ENCODE peak calls at places on chromosomes 16 and 17, in seven cellular contexts. S, A, G, Q, J, K and B are unnamed samples.

GRCh38 chr16:23052908-23053580 is 96.2 kb downstream of the USP31 start:
- DNase-seq in K (no peak), S (no peak), G (no peak), A (no peak), Q (no peak), J (no peak), B (no peak)

GRCh38 chr17:68378202-68379149 is 78.8 kb downstream of the WIPI1 start:
- DNase-seq in S (no peak), G (peak), J (no peak), A (peak), Q (peak), K (peak), B (peak)

GRCh38 chr17:2050871-2051387 is 4.0 kb upstream of the HIC1 start:
- DNase-seq in J (no peak), K (no peak), Q (no peak), G (peak), S (peak), A (no peak), B (no peak)

GRCh38 chr16:83305092-83305491 is 502.7 kb upstream of the HSBP1 start:
- DNase-seq in J (no peak), Q (no peak), A (no peak), G (no peak), K (no peak), S (no peak), B (no peak)

GRCh38 chr17:57663326-57664070 is 81.6 kb downstream of the CCDC182 start:
- DNase-seq in A (no peak), J (no peak), S (no peak), Q (no peak), K (peak), G (no peak), B (no peak)

GRCh38 chr16:69399361-69399760 is 13.6 kb upstream of the TERF2 start:
- DNase-seq in K (no peak), G (no peak), S (peak), Q (no peak), A (no peak), J (no peak), B (no peak)

GRCh38 chr17:45907720-45908395 is 13.5 kb downstream of the MAPT start:
- DNase-seq in Q (no peak), G (no peak), A (no peak), S (no peak), K (no peak), J (no peak), B (no peak)

GRCh38 chr16:89281189-89281577 is 63.7 kb downstream of the ZNF778 start:
- DNase-seq in Q (no peak), S (no peak), G (no peak), J (no peak), K (no peak), A (no peak), B (no peak)

GRCh38 chr17:4506180-4506814 is 7.6 kb downstream of the SPNS2 start:
- DNase-seq in A (no peak), K (no peak), G (no peak), Q (no peak), J (no peak), S (peak), B (no peak)

GRCh38 chr17:74305865-74306654 is 20.0 kb upstream of the KIF19 start:
- DNase-seq in G (no peak), K (no peak), Q (no peak), J (no peak), S (no peak), A (no peak), B (no peak)

GRCh38 chr17:55527520-55528118 is 16.4 kb upstream of the SMIM36 start:
- DNase-seq in G (peak), K (peak), J (no peak), Q (peak), A (peak), S (peak), B (peak)

GRCh38 chr17:12313786-12314185 is 293.1 kb downstream of the MAP2K4 start:
- DNase-seq in A (no peak), G (no peak), Q (no peak), K (no peak), S (no peak), J (no peak), B (no peak)

GRCh38 chr17:60039509-60040442 is 38.9 kb downstream of the HEATR6 start:
- DNase-seq in A (no peak), S (peak), Q (no peak), J (no peak), K (peak), G (no peak), B (no peak)

GRCh38 chr17:81556175-81556691 is 4.1 kb upstream of the FAAP100 start:
- DNase-seq in A (no peak), J (no peak), S (peak), Q (peak), K (no peak), G (no peak), B (no peak)
- TF ChIP-seq JUND in A (no peak), J (no peak), S (no peak), Q (no peak), K (peak), G (no peak), B (no peak)

DNA sequence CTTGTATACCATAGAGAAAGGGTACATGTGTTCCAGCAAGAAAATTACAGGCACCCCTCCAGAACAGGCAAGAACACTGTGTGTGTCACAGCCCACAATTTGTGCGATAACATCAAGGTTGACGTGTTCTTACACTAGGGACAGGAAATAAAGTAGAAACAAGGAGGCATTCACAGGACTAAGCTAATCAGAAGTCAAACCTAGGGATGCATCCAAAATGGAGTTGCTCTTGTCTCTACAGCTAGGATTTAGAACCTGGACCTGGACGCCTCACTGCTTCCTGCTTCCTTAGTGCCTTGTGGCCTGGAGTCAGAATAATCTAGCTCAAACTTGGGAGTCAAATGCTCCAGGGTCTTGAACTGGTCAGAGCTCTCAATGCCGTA is 41.3 kb downstream of the GINS3 start:
- DNase-seq in J (no peak), K (no peak), Q (no peak), G (no peak), A (no peak), S (no peak), B (no peak)
- TF ChIP-seq JUND in J (no peak), K (no peak), Q (no peak), G (no peak), A (no peak), S (no peak), B (no peak)

DNA sequence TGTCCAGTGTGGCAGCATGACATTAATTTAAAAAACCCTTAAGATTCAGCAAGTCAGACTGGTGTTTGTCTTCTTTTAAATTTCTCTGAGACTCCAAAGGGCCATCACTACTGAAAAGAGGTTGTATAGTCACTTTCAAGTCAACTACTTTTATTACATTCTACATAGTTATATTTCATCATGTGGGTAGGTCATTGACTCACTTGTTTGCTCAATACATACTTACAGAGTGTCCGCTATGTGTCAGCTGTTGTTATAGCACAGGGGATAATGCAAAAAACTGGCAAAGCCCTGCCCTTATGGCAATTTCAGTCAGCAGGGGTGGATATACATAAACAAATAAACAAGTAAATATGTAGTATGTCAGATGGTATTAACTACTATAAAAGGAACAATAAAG is 2.5 kb upstream of the MYH4 start:
- DNase-seq in K (no peak), Q (no peak), S (no peak), A (no peak), G (no peak), J (no peak), B (no peak)
- TF ChIP-seq JUND in K (no peak), Q (no peak), S (no peak), A (no peak), G (no peak), J (no peak), B (no peak)

GRCh38 chr16:92431-93339 is 14.7 kb downstream of the MPG start:
- DNase-seq in S (no peak), G (no peak), J (no peak), Q (no peak), A (no peak), K (no peak), B (no peak)
- TF ChIP-seq JUND in S (no peak), G (no peak), J (no peak), Q (no peak), A (no peak), K (no peak), B (no peak)

GRCh38 chr16:49342336-49343265 is 31.0 kb upstream of the C16orf78 start:
- DNase-seq in Q (no peak), J (no peak), K (no peak), A (no peak), G (no peak), S (no peak), B (no peak)

GRCh38 chr16:49345829-49346228 is 27.8 kb upstream of the C16orf78 start:
- DNase-seq in Q (no peak), S (peak), G (peak), A (no peak), J (no peak), K (no peak), B (no peak)

GRCh38 chr16:49346459-49346858 is 27.1 kb upstream of the C16orf78 start:
- DNase-seq in Q (no peak), S (no peak), A (no peak), G (no peak), J (no peak), K (no peak), B (no peak)

GRCh38 chr16:49343291-49343690 is 30.3 kb upstream of the C16orf78 start:
- DNase-seq in Q (no peak), G (no peak), K (no peak), A (no peak), J (no peak), S (no peak), B (no peak)

GRCh38 chr16:49344401-49344800 is 29.2 kb upstream of the C16orf78 start:
- DNase-seq in Q (no peak), J (no peak), A (no peak), S (no peak), K (no peak), G (no peak), B (no peak)
- TF ChIP-seq JUND in Q (no peak), J (no peak), A (no peak), S (no peak), K (no peak), G (no peak), B (no peak)

GRCh38 chr17:65166785-65167184 is 29.6 kb downstream of the RGS9 start:
- DNase-seq in S (no peak), J (no peak), A (no peak), K (no peak), G (no peak), Q (no peak), B (no peak)

GRCh38 chr17:65160507-65160906 is 23.3 kb downstream of the RGS9 start:
- DNase-seq in A (no peak), Q (no peak), K (no peak), G (no peak), S (no peak), J (no peak), B (no peak)

GRCh38 chr17:65158622-65159021 is 21.5 kb downstream of the RGS9 start:
- DNase-seq in Q (no peak), K (peak), S (no peak), J (no peak), A (no peak), G (no peak), B (no peak)

GRCh38 chr17:65167581-65167980 is 30.4 kb downstream of the RGS9 start:
- DNase-seq in Q (no peak), G (no peak), A (no peak), J (no peak), S (no peak), K (no peak), B (no peak)

DNA sequence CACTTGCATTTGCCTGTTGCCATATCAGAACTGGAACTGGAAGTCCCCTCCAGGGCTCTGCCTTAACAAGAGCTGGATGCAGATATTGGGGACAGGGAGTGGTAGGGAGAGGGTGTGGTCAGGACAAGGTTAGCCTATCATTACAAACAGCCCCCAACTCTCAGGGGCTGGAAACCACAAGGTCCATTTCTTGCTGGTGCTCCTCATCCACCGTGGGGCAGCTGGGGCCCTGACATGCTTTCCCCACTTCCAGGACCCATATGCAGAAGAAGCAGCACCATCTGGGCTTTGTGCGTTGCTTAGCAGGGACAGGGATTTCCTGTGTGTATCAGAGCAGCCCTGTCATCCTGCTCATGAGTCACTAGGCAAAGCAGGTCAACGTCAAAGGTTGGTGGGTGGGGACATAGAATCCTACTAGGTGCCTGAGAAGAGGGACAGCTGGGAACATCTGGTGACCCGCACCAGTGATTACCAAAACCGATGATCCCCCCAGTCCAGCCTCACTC is 26.9 kb downstream of the RGS9 start:
- DNase-seq in S (peak), G (no peak), A (peak), Q (peak), K (no peak), J (no peak), B (no peak)
- TF ChIP-seq JUND in S (peak), G (no peak), A (no peak), Q (no peak), K (no peak), J (no peak), B (no peak)

GRCh38 chr16:71883193-71883848 is 661 bp downstream of the ZNF821 start:
- DNase-seq in K (no peak), Q (no peak), A (no peak), S (peak), J (no peak), G (peak), B (no peak)
- TF ChIP-seq JUND in K (no peak), Q (no peak), A (no peak), S (peak), J (no peak), G (no peak), B (no peak)

GRCh38 chr17:37220609-37220953 is 155.2 kb upstream of the C17orf78 start:
- DNase-seq in S (peak), A (peak), G (no peak), K (peak), Q (no peak), J (no peak), B (no peak)
- TF ChIP-seq JUND in S (no peak), A (no peak), G (no peak), K (no peak), Q (no peak), J (no peak), B (no peak)